ENCODE peak calls at places on chromosomes 3 and 15, in four cellular contexts. T is GM20000, O is Calu3, W is thoracic aorta. Y is an unnamed sample.

GRCh38 chr3:136678981-136679380 is 73.2 kb downstream of the STAG1 start:
- DNase-seq in T (no peak), O (no peak), W (no peak), Y (no peak)

GRCh38 chr15:84598993-84599392 is 1.8 kb upstream of the ZSCAN2 start:
- DNase-seq in T (peak), O (peak), W (no peak), Y (no peak)

GRCh38 chr3:73516656-73517055 is 108.1 kb downstream of the PDZRN3 start:
- DNase-seq in T (no peak), O (no peak), W (peak), Y (no peak)

GRCh38 chr3:99114565-99115291 is 213.2 kb upstream of the DCBLD2 start:
- DNase-seq in T (peak), O (peak), W (no peak), Y (no peak)

GRCh38 chr3:197878427-197878826 is 71.6 kb upstream of the RPL35A start:
- DNase-seq in T (peak), O (no peak), W (no peak), Y (peak)

GRCh38 chr15:73265536-73266153 is 103.1 kb downstream of the HCN4 start:
- DNase-seq in T (peak), O (peak), W (no peak), Y (peak)

GRCh38 chr15:70810916-70811578 is 42.9 kb downstream of the LARP6 start:
- DNase-seq in T (no peak), O (no peak), W (no peak), Y (no peak)

GRCh38 chr3:126051741-126052140 is 32.2 kb downstream of the SLC41A3 start:
- DNase-seq in T (no peak), O (no peak), W (no peak), Y (peak)

GRCh38 chr3:31880020-31880419 is 101.0 kb downstream of the OSBPL10 start:
- DNase-seq in T (no peak), O (peak), W (no peak), Y (no peak)

GRCh38 chr15:90681480-90681879 is 35.7 kb upstream of the BLM start:
- DNase-seq in T (no peak), O (no peak), W (peak), Y (no peak)

GRCh38 chr15:100663066-100663465 is 60.7 kb downstream of the ASB7 start:
- DNase-seq in T (peak), O (peak), W (no peak), Y (no peak)

GRCh38 chr15:37014137-37014536 is 86.2 kb downstream of the MEIS2 start:
- DNase-seq in T (no peak), O (no peak), W (no peak), Y (no peak)

GRCh38 chr3:62597481-62597880 is 224.1 kb upstream of the FEZF2 start:
- DNase-seq in T (no peak), O (no peak), W (no peak), Y (no peak)

GRCh38 chr3:13588221-13588701 is 39.3 kb downstream of the FBLN2 start:
- DNase-seq in T (no peak), O (no peak), W (no peak), Y (no peak)

GRCh38 chr15:34890424-34890823 is 79.1 kb downstream of the AQR start:
- DNase-seq in T (no peak), O (no peak), W (no peak), Y (no peak)

GRCh38 chr15:74988007-74988800 is 7.2 kb upstream of the SCAMP5 start:
- DNase-seq in T (peak), O (peak), W (no peak), Y (no peak)
- TF ChIP-seq CTCF in T (peak), O (peak), W (no peak), Y (peak)

GRCh38 chr15:77844798-77845446 is 212.2 kb upstream of the LINGO1 start:
- DNase-seq in T (no peak), O (no peak), W (no peak), Y (no peak)
- TF ChIP-seq CTCF in T (no peak), O (no peak), W (no peak), Y (no peak)

DNA sequence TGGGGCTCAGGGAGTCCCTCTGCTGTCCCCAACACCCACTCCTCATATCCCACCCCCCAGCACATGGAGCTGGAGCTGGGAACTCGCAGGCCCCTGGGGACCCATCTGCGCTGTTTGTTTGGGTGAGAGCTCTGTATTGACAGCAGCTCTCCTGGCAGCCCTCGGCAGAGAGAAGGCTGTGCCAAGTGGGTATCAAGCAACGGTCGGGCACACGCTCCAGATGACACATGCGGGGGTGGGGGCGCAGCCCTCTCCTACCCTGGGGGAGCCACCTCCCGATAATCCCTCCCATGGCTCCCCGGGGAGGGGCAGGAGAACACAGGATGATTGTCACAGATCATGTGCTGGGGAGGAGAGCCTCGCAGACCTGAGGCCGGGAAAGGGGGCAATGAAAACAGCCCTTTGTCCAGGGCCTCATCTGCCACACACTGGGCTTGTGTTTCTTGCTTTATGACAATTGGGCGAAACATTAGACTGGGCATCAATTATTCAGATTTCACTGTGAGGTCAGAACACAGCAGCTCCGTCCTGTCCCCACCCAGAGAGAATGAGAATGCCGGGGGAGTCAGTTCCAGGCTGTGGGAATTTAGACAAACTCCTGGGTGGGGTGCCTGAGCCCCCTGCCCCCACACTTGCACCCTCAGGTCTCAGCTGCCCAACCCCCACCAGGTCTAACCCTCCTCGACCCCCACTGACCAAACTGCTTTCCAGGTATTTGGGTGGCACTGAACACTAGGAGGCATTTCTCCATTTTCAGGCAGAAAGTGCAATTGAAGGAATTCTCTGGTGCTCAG is 46.4 kb upstream of the KLF13 start:
- DNase-seq in T (no peak), O (no peak), W (no peak), Y (no peak)
- TF ChIP-seq CTCF in T (no peak), O (no peak), W (no peak), Y (no peak)

DNA sequence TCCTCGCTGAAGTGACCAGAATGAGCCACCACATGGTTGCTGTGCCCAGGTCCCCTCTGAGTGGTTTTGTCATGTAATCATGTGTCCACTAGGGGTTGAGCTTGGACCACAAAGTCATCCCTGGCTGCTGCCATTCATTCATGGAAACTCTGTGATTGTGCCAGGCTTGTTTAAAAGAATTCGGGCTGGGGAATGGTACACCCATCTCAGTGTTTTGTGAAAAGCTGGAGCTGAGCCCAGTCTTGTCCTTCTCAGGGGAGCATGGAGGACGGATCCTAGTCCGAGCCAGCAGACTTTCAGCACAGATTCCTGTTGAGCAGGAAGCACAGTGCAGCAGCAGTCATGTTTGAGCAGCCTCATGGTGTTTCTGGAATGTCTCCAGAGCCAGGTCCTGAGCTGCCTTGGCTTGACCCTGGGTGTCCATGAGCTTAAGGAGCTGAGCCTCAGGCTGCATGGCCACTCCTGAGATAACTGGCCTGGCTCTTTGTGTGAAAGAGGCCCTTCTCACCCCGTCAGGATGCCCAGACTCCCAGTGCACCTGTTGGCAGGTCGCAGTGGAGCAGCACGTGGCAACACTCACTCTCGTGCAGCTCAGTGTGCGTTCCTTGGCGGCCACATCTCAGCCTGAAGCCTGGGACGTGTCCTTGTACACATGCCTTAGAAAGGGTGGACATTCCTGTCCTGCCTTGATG is 260.3 kb upstream of the TPM1 start:
- DNase-seq in T (peak), O (peak), W (peak), Y (peak)
- TF ChIP-seq CTCF in T (no peak), O (peak), W (peak), Y (peak)

Y was measured in GM10248.